ENCODE peak calls at places on chromosomes 6 and 20, in ten cellular contexts. One of them, this sample, is unnamed.

GRCh38 chr20:47173596-47174216 is 182.8 kb downstream of the ZMYND8 start:
- DNase-seq in T-helper 2 cell: no peak
- DNase-seq in fibroblast of the conjunctiva: no peak
- DNase-seq in activated CD4-positive, CD25-positive, alpha-beta regulatory T cell: no peak
- DNase-seq in activated T-helper 1 cell treated with anti-CD3 and anti-CD28 coated beads, Interleukin-12 subunit alpha, Interleukin-12 subunit beta, Interleukin-2, Interleukin-4 antibody, amounts not matched to agents 30 ng/mL and 10 ng/mL and 1 ng/mL, durations not matched to agents 14 hours and 24 hours and 36 hours: no peak
- DNase-seq in RWPE1: no peak
- DNase-seq in iPS DF 6.9: no peak
- DNase-seq in GM23338: peak
- DNase-seq in neural crest cell: no peak
- DNase-seq in activated CD4-positive, alpha-beta T cell treated with anti-CD3 and anti-CD28 coated beads for 48 hours: no peak
- DNase-seq in this sample: no peak

GRCh38 chr20:49563015-49563980 is 4.6 kb downstream of the PTGIS start:
- DNase-seq in T-helper 2 cell: no peak
- DNase-seq in fibroblast of the conjunctiva: no peak
- DNase-seq in activated CD4-positive, CD25-positive, alpha-beta regulatory T cell: no peak
- DNase-seq in activated T-helper 1 cell treated with anti-CD3 and anti-CD28 coated beads, Interleukin-12 subunit alpha, Interleukin-12 subunit beta, Interleukin-2, Interleukin-4 antibody, amounts not matched to agents 30 ng/mL and 10 ng/mL and 1 ng/mL, durations not matched to agents 14 hours and 24 hours and 36 hours: no peak
- DNase-seq in RWPE1: no peak
- DNase-seq in iPS DF 6.9: no peak
- DNase-seq in GM23338: no peak
- DNase-seq in neural crest cell: no peak
- DNase-seq in activated CD4-positive, alpha-beta T cell treated with anti-CD3 and anti-CD28 coated beads for 48 hours: no peak
- DNase-seq in this sample: no peak

GRCh38 chr6:36340671-36341454 is 4.2 kb upstream of the BNIP5 start:
- DNase-seq in T-helper 2 cell: peak
- DNase-seq in fibroblast of the conjunctiva: peak
- DNase-seq in activated CD4-positive, CD25-positive, alpha-beta regulatory T cell: peak
- DNase-seq in activated T-helper 1 cell treated with anti-CD3 and anti-CD28 coated beads, Interleukin-12 subunit alpha, Interleukin-12 subunit beta, Interleukin-2, Interleukin-4 antibody, amounts not matched to agents 30 ng/mL and 10 ng/mL and 1 ng/mL, durations not matched to agents 14 hours and 24 hours and 36 hours: peak
- DNase-seq in RWPE1: peak
- DNase-seq in iPS DF 6.9: no peak
- DNase-seq in GM23338: peak
- DNase-seq in neural crest cell: peak
- DNase-seq in activated CD4-positive, alpha-beta T cell treated with anti-CD3 and anti-CD28 coated beads for 48 hours: peak
- DNase-seq in this sample: peak

GRCh38 chr6:113690255-113690956 is 166.7 kb upstream of the MARCKS start:
- DNase-seq in T-helper 2 cell: peak
- DNase-seq in fibroblast of the conjunctiva: peak
- DNase-seq in activated CD4-positive, CD25-positive, alpha-beta regulatory T cell: no peak
- DNase-seq in activated T-helper 1 cell treated with anti-CD3 and anti-CD28 coated beads, Interleukin-12 subunit alpha, Interleukin-12 subunit beta, Interleukin-2, Interleukin-4 antibody, amounts not matched to agents 30 ng/mL and 10 ng/mL and 1 ng/mL, durations not matched to agents 14 hours and 24 hours and 36 hours: no peak
- DNase-seq in RWPE1: peak
- DNase-seq in iPS DF 6.9: no peak
- DNase-seq in GM23338: no peak
- DNase-seq in neural crest cell: no peak
- DNase-seq in activated CD4-positive, alpha-beta T cell treated with anti-CD3 and anti-CD28 coated beads for 48 hours: peak
- DNase-seq in this sample: peak

GRCh38 chr20:32524871-32525501 is 60.1 kb downstream of the NOL4L start:
- DNase-seq in T-helper 2 cell: no peak
- DNase-seq in fibroblast of the conjunctiva: no peak
- DNase-seq in activated CD4-positive, CD25-positive, alpha-beta regulatory T cell: no peak
- DNase-seq in activated T-helper 1 cell treated with anti-CD3 and anti-CD28 coated beads, Interleukin-12 subunit alpha, Interleukin-12 subunit beta, Interleukin-2, Interleukin-4 antibody, amounts not matched to agents 30 ng/mL and 10 ng/mL and 1 ng/mL, durations not matched to agents 14 hours and 24 hours and 36 hours: no peak
- DNase-seq in RWPE1: no peak
- DNase-seq in iPS DF 6.9: no peak
- DNase-seq in GM23338: no peak
- DNase-seq in neural crest cell: no peak
- DNase-seq in activated CD4-positive, alpha-beta T cell treated with anti-CD3 and anti-CD28 coated beads for 48 hours: peak
- DNase-seq in this sample: no peak

GRCh38 chr6:82862543-82862942 is 203.1 kb downstream of the UBE3D start:
- DNase-seq in T-helper 2 cell: no peak
- DNase-seq in fibroblast of the conjunctiva: no peak
- DNase-seq in activated CD4-positive, CD25-positive, alpha-beta regulatory T cell: no peak
- DNase-seq in activated T-helper 1 cell treated with anti-CD3 and anti-CD28 coated beads, Interleukin-12 subunit alpha, Interleukin-12 subunit beta, Interleukin-2, Interleukin-4 antibody, amounts not matched to agents 30 ng/mL and 10 ng/mL and 1 ng/mL, durations not matched to agents 14 hours and 24 hours and 36 hours: no peak
- DNase-seq in RWPE1: peak
- DNase-seq in iPS DF 6.9: no peak
- DNase-seq in GM23338: no peak
- DNase-seq in neural crest cell: no peak
- DNase-seq in activated CD4-positive, alpha-beta T cell treated with anti-CD3 and anti-CD28 coated beads for 48 hours: no peak
- DNase-seq in this sample: no peak

GRCh38 chr20:10239954-10240353 is 21.3 kb downstream of the SNAP25 start:
- DNase-seq in T-helper 2 cell: no peak
- DNase-seq in fibroblast of the conjunctiva: peak
- DNase-seq in activated CD4-positive, CD25-positive, alpha-beta regulatory T cell: no peak
- DNase-seq in activated T-helper 1 cell treated with anti-CD3 and anti-CD28 coated beads, Interleukin-12 subunit alpha, Interleukin-12 subunit beta, Interleukin-2, Interleukin-4 antibody, amounts not matched to agents 30 ng/mL and 10 ng/mL and 1 ng/mL, durations not matched to agents 14 hours and 24 hours and 36 hours: no peak
- DNase-seq in RWPE1: peak
- DNase-seq in iPS DF 6.9: no peak
- DNase-seq in GM23338: no peak
- DNase-seq in neural crest cell: no peak
- DNase-seq in activated CD4-positive, alpha-beta T cell treated with anti-CD3 and anti-CD28 coated beads for 48 hours: no peak
- DNase-seq in this sample: peak

GRCh38 chr20:50055524-50056083 is 57.3 kb downstream of the UBE2V1 start:
- DNase-seq in T-helper 2 cell: no peak
- DNase-seq in fibroblast of the conjunctiva: no peak
- DNase-seq in activated CD4-positive, CD25-positive, alpha-beta regulatory T cell: no peak
- DNase-seq in activated T-helper 1 cell treated with anti-CD3 and anti-CD28 coated beads, Interleukin-12 subunit alpha, Interleukin-12 subunit beta, Interleukin-2, Interleukin-4 antibody, amounts not matched to agents 30 ng/mL and 10 ng/mL and 1 ng/mL, durations not matched to agents 14 hours and 24 hours and 36 hours: no peak
- DNase-seq in RWPE1: no peak
- DNase-seq in iPS DF 6.9: no peak
- DNase-seq in GM23338: no peak
- DNase-seq in neural crest cell: no peak
- DNase-seq in activated CD4-positive, alpha-beta T cell treated with anti-CD3 and anti-CD28 coated beads for 48 hours: no peak
- DNase-seq in this sample: no peak

GRCh38 chr20:10602141-10602660 is 71.6 kb downstream of the JAG1 start:
- DNase-seq in T-helper 2 cell: no peak
- DNase-seq in fibroblast of the conjunctiva: no peak
- DNase-seq in activated CD4-positive, CD25-positive, alpha-beta regulatory T cell: no peak
- DNase-seq in activated T-helper 1 cell treated with anti-CD3 and anti-CD28 coated beads, Interleukin-12 subunit alpha, Interleukin-12 subunit beta, Interleukin-2, Interleukin-4 antibody, amounts not matched to agents 30 ng/mL and 10 ng/mL and 1 ng/mL, durations not matched to agents 14 hours and 24 hours and 36 hours: no peak
- DNase-seq in RWPE1: no peak
- DNase-seq in iPS DF 6.9: no peak
- DNase-seq in GM23338: no peak
- DNase-seq in neural crest cell: no peak
- DNase-seq in activated CD4-positive, alpha-beta T cell treated with anti-CD3 and anti-CD28 coated beads for 48 hours: no peak
- DNase-seq in this sample: no peak

GRCh38 chr20:35306931-35307517 is 14.8 kb upstream of the FAM83C start:
- DNase-seq in T-helper 2 cell: peak
- DNase-seq in fibroblast of the conjunctiva: peak
- DNase-seq in activated CD4-positive, CD25-positive, alpha-beta regulatory T cell: no peak
- DNase-seq in activated T-helper 1 cell treated with anti-CD3 and anti-CD28 coated beads, Interleukin-12 subunit alpha, Interleukin-12 subunit beta, Interleukin-2, Interleukin-4 antibody, amounts not matched to agents 30 ng/mL and 10 ng/mL and 1 ng/mL, durations not matched to agents 14 hours and 24 hours and 36 hours: no peak
- DNase-seq in RWPE1: peak
- DNase-seq in iPS DF 6.9: peak
- DNase-seq in GM23338: peak
- DNase-seq in neural crest cell: peak
- DNase-seq in activated CD4-positive, alpha-beta T cell treated with anti-CD3 and anti-CD28 coated beads for 48 hours: peak
- DNase-seq in this sample: peak

GRCh38 chr6:22288721-22289120 is 8.1 kb downstream of the PRL start:
- DNase-seq in T-helper 2 cell: no peak
- DNase-seq in fibroblast of the conjunctiva: no peak
- DNase-seq in activated CD4-positive, CD25-positive, alpha-beta regulatory T cell: no peak
- DNase-seq in activated T-helper 1 cell treated with anti-CD3 and anti-CD28 coated beads, Interleukin-12 subunit alpha, Interleukin-12 subunit beta, Interleukin-2, Interleukin-4 antibody, amounts not matched to agents 30 ng/mL and 10 ng/mL and 1 ng/mL, durations not matched to agents 14 hours and 24 hours and 36 hours: no peak
- DNase-seq in RWPE1: no peak
- DNase-seq in iPS DF 6.9: no peak
- DNase-seq in GM23338: no peak
- DNase-seq in neural crest cell: no peak
- DNase-seq in activated CD4-positive, alpha-beta T cell treated with anti-CD3 and anti-CD28 coated beads for 48 hours: no peak
- DNase-seq in this sample: no peak

GRCh38 chr20:50750145-50750671 is 18.8 kb downstream of the PARD6B start:
- DNase-seq in T-helper 2 cell: no peak
- DNase-seq in fibroblast of the conjunctiva: no peak
- DNase-seq in activated CD4-positive, CD25-positive, alpha-beta regulatory T cell: no peak
- DNase-seq in activated T-helper 1 cell treated with anti-CD3 and anti-CD28 coated beads, Interleukin-12 subunit alpha, Interleukin-12 subunit beta, Interleukin-2, Interleukin-4 antibody, amounts not matched to agents 30 ng/mL and 10 ng/mL and 1 ng/mL, durations not matched to agents 14 hours and 24 hours and 36 hours: no peak
- DNase-seq in RWPE1: no peak
- DNase-seq in iPS DF 6.9: no peak
- DNase-seq in GM23338: no peak
- DNase-seq in neural crest cell: no peak
- DNase-seq in activated CD4-positive, alpha-beta T cell treated with anti-CD3 and anti-CD28 coated beads for 48 hours: no peak
- DNase-seq in this sample: no peak

GRCh38 chr6:156879235-156879995 is 102.2 kb downstream of the ARID1B start:
- DNase-seq in T-helper 2 cell: no peak
- DNase-seq in fibroblast of the conjunctiva: no peak
- DNase-seq in activated CD4-positive, CD25-positive, alpha-beta regulatory T cell: no peak
- DNase-seq in activated T-helper 1 cell treated with anti-CD3 and anti-CD28 coated beads, Interleukin-12 subunit alpha, Interleukin-12 subunit beta, Interleukin-2, Interleukin-4 antibody, amounts not matched to agents 30 ng/mL and 10 ng/mL and 1 ng/mL, durations not matched to agents 14 hours and 24 hours and 36 hours: no peak
- DNase-seq in RWPE1: no peak
- DNase-seq in iPS DF 6.9: no peak
- DNase-seq in GM23338: no peak
- DNase-seq in neural crest cell: no peak
- DNase-seq in activated CD4-positive, alpha-beta T cell treated with anti-CD3 and anti-CD28 coated beads for 48 hours: no peak
- DNase-seq in this sample: no peak

GRCh38 chr6:1162367-1163275 is 149.3 kb upstream of the FOXQ1 start:
- DNase-seq in T-helper 2 cell: peak
- DNase-seq in fibroblast of the conjunctiva: no peak
- DNase-seq in activated CD4-positive, CD25-positive, alpha-beta regulatory T cell: no peak
- DNase-seq in activated T-helper 1 cell treated with anti-CD3 and anti-CD28 coated beads, Interleukin-12 subunit alpha, Interleukin-12 subunit beta, Interleukin-2, Interleukin-4 antibody, amounts not matched to agents 30 ng/mL and 10 ng/mL and 1 ng/mL, durations not matched to agents 14 hours and 24 hours and 36 hours: no peak
- DNase-seq in RWPE1: no peak
- DNase-seq in iPS DF 6.9: no peak
- DNase-seq in GM23338: no peak
- DNase-seq in neural crest cell: no peak
- DNase-seq in activated CD4-positive, alpha-beta T cell treated with anti-CD3 and anti-CD28 coated beads for 48 hours: no peak
- DNase-seq in this sample: no peak

GRCh38 chr20:25389858-25390537 is 637 bp downstream of the ABHD12 start:
- DNase-seq in T-helper 2 cell: peak
- DNase-seq in fibroblast of the conjunctiva: no peak
- DNase-seq in activated CD4-positive, CD25-positive, alpha-beta regulatory T cell: peak
- DNase-seq in activated T-helper 1 cell treated with anti-CD3 and anti-CD28 coated beads, Interleukin-12 subunit alpha, Interleukin-12 subunit beta, Interleukin-2, Interleukin-4 antibody, amounts not matched to agents 30 ng/mL and 10 ng/mL and 1 ng/mL, durations not matched to agents 14 hours and 24 hours and 36 hours: no peak
- DNase-seq in RWPE1: peak
- DNase-seq in iPS DF 6.9: no peak
- DNase-seq in GM23338: peak
- DNase-seq in neural crest cell: peak
- DNase-seq in activated CD4-positive, alpha-beta T cell treated with anti-CD3 and anti-CD28 coated beads for 48 hours: peak
- DNase-seq in this sample: peak

GRCh38 chr6:117482240-117483003 is at the start of gene DCBLD1:
- DNase-seq in T-helper 2 cell: peak
- DNase-seq in fibroblast of the conjunctiva: peak
- DNase-seq in activated CD4-positive, CD25-positive, alpha-beta regulatory T cell: peak
- DNase-seq in activated T-helper 1 cell treated with anti-CD3 and anti-CD28 coated beads, Interleukin-12 subunit alpha, Interleukin-12 subunit beta, Interleukin-2, Interleukin-4 antibody, amounts not matched to agents 30 ng/mL and 10 ng/mL and 1 ng/mL, durations not matched to agents 14 hours and 24 hours and 36 hours: peak
- DNase-seq in RWPE1: peak
- DNase-seq in iPS DF 6.9: no peak
- DNase-seq in GM23338: peak
- DNase-seq in neural crest cell: peak
- DNase-seq in activated CD4-positive, alpha-beta T cell treated with anti-CD3 and anti-CD28 coated beads for 48 hours: peak
- DNase-seq in this sample: peak

GRCh38 chr6:85561750-85562357 is 31.8 kb downstream of the SNX14 start:
- DNase-seq in T-helper 2 cell: no peak
- DNase-seq in fibroblast of the conjunctiva: no peak
- DNase-seq in activated CD4-positive, CD25-positive, alpha-beta regulatory T cell: no peak
- DNase-seq in activated T-helper 1 cell treated with anti-CD3 and anti-CD28 coated beads, Interleukin-12 subunit alpha, Interleukin-12 subunit beta, Interleukin-2, Interleukin-4 antibody, amounts not matched to agents 30 ng/mL and 10 ng/mL and 1 ng/mL, durations not matched to agents 14 hours and 24 hours and 36 hours: no peak
- DNase-seq in RWPE1: no peak
- DNase-seq in iPS DF 6.9: no peak
- DNase-seq in GM23338: no peak
- DNase-seq in neural crest cell: no peak
- DNase-seq in activated CD4-positive, alpha-beta T cell treated with anti-CD3 and anti-CD28 coated beads for 48 hours: no peak
- DNase-seq in this sample: no peak

GRCh38 chr6:90401933-90402830 is 105.5 kb upstream of the BACH2 start:
- DNase-seq in T-helper 2 cell: peak
- DNase-seq in fibroblast of the conjunctiva: no peak
- DNase-seq in activated CD4-positive, CD25-positive, alpha-beta regulatory T cell: no peak
- DNase-seq in activated T-helper 1 cell treated with anti-CD3 and anti-CD28 coated beads, Interleukin-12 subunit alpha, Interleukin-12 subunit beta, Interleukin-2, Interleukin-4 antibody, amounts not matched to agents 30 ng/mL and 10 ng/mL and 1 ng/mL, durations not matched to agents 14 hours and 24 hours and 36 hours: peak
- DNase-seq in RWPE1: no peak
- DNase-seq in iPS DF 6.9: no peak
- DNase-seq in GM23338: no peak
- DNase-seq in neural crest cell: no peak
- DNase-seq in activated CD4-positive, alpha-beta T cell treated with anti-CD3 and anti-CD28 coated beads for 48 hours: peak
- DNase-seq in this sample: no peak

GRCh38 chr6:133707456-133707855 is 181.5 kb upstream of the TCF21 start:
- DNase-seq in T-helper 2 cell: peak
- DNase-seq in fibroblast of the conjunctiva: no peak
- DNase-seq in activated CD4-positive, CD25-positive, alpha-beta regulatory T cell: no peak
- DNase-seq in activated T-helper 1 cell treated with anti-CD3 and anti-CD28 coated beads, Interleukin-12 subunit alpha, Interleukin-12 subunit beta, Interleukin-2, Interleukin-4 antibody, amounts not matched to agents 30 ng/mL and 10 ng/mL and 1 ng/mL, durations not matched to agents 14 hours and 24 hours and 36 hours: no peak
- DNase-seq in RWPE1: no peak
- DNase-seq in iPS DF 6.9: no peak
- DNase-seq in GM23338: peak
- DNase-seq in neural crest cell: no peak
- DNase-seq in activated CD4-positive, alpha-beta T cell treated with anti-CD3 and anti-CD28 coated beads for 48 hours: no peak
- DNase-seq in this sample: no peak

GRCh38 chr6:74073429-74073828 is 377.4 kb downstream of the CD109 start:
- DNase-seq in T-helper 2 cell: no peak
- DNase-seq in fibroblast of the conjunctiva: no peak
- DNase-seq in activated CD4-positive, CD25-positive, alpha-beta regulatory T cell: no peak
- DNase-seq in activated T-helper 1 cell treated with anti-CD3 and anti-CD28 coated beads, Interleukin-12 subunit alpha, Interleukin-12 subunit beta, Interleukin-2, Interleukin-4 antibody, amounts not matched to agents 30 ng/mL and 10 ng/mL and 1 ng/mL, durations not matched to agents 14 hours and 24 hours and 36 hours: no peak
- DNase-seq in RWPE1: peak
- DNase-seq in iPS DF 6.9: no peak
- DNase-seq in GM23338: no peak
- DNase-seq in neural crest cell: no peak
- DNase-seq in activated CD4-positive, alpha-beta T cell treated with anti-CD3 and anti-CD28 coated beads for 48 hours: no peak
- DNase-seq in this sample: no peak

GRCh38 chr6:56297022-56297995 is 49.9 kb upstream of the COL21A1 start:
- DNase-seq in T-helper 2 cell: no peak
- DNase-seq in fibroblast of the conjunctiva: no peak
- DNase-seq in activated CD4-positive, CD25-positive, alpha-beta regulatory T cell: no peak
- DNase-seq in activated T-helper 1 cell treated with anti-CD3 and anti-CD28 coated beads, Interleukin-12 subunit alpha, Interleukin-12 subunit beta, Interleukin-2, Interleukin-4 antibody, amounts not matched to agents 30 ng/mL and 10 ng/mL and 1 ng/mL, durations not matched to agents 14 hours and 24 hours and 36 hours: no peak
- DNase-seq in RWPE1: no peak
- DNase-seq in iPS DF 6.9: no peak
- DNase-seq in GM23338: no peak
- DNase-seq in neural crest cell: no peak
- DNase-seq in activated CD4-positive, alpha-beta T cell treated with anti-CD3 and anti-CD28 coated beads for 48 hours: no peak
- DNase-seq in this sample: no peak

GRCh38 chr6:69584536-69584912 is 212.3 kb downstream of the LMBRD1 start:
- DNase-seq in T-helper 2 cell: no peak
- DNase-seq in fibroblast of the conjunctiva: no peak
- DNase-seq in activated CD4-positive, CD25-positive, alpha-beta regulatory T cell: no peak
- DNase-seq in activated T-helper 1 cell treated with anti-CD3 and anti-CD28 coated beads, Interleukin-12 subunit alpha, Interleukin-12 subunit beta, Interleukin-2, Interleukin-4 antibody, amounts not matched to agents 30 ng/mL and 10 ng/mL and 1 ng/mL, durations not matched to agents 14 hours and 24 hours and 36 hours: no peak
- DNase-seq in RWPE1: no peak
- DNase-seq in iPS DF 6.9: no peak
- DNase-seq in GM23338: no peak
- DNase-seq in neural crest cell: no peak
- DNase-seq in activated CD4-positive, alpha-beta T cell treated with anti-CD3 and anti-CD28 coated beads for 48 hours: no peak
- DNase-seq in this sample: no peak

GRCh38 chr6:30612687-30613248 is 4.3 kb downstream of the PPP1R10 start:
- DNase-seq in T-helper 2 cell: no peak
- DNase-seq in fibroblast of the conjunctiva: peak
- DNase-seq in activated CD4-positive, CD25-positive, alpha-beta regulatory T cell: no peak
- DNase-seq in activated T-helper 1 cell treated with anti-CD3 and anti-CD28 coated beads, Interleukin-12 subunit alpha, Interleukin-12 subunit beta, Interleukin-2, Interleukin-4 antibody, amounts not matched to agents 30 ng/mL and 10 ng/mL and 1 ng/mL, durations not matched to agents 14 hours and 24 hours and 36 hours: no peak
- DNase-seq in RWPE1: no peak
- DNase-seq in iPS DF 6.9: no peak
- DNase-seq in GM23338: no peak
- DNase-seq in neural crest cell: no peak
- DNase-seq in activated CD4-positive, alpha-beta T cell treated with anti-CD3 and anti-CD28 coated beads for 48 hours: no peak
- DNase-seq in this sample: no peak

GRCh38 chr6:144036064-144036873 is 28.2 kb upstream of the PLAGL1 start:
- DNase-seq in T-helper 2 cell: peak
- DNase-seq in fibroblast of the conjunctiva: peak
- DNase-seq in activated CD4-positive, CD25-positive, alpha-beta regulatory T cell: no peak
- DNase-seq in activated T-helper 1 cell treated with anti-CD3 and anti-CD28 coated beads, Interleukin-12 subunit alpha, Interleukin-12 subunit beta, Interleukin-2, Interleukin-4 antibody, amounts not matched to agents 30 ng/mL and 10 ng/mL and 1 ng/mL, durations not matched to agents 14 hours and 24 hours and 36 hours: peak
- DNase-seq in RWPE1: no peak
- DNase-seq in iPS DF 6.9: peak
- DNase-seq in GM23338: peak
- DNase-seq in neural crest cell: no peak
- DNase-seq in activated CD4-positive, alpha-beta T cell treated with anti-CD3 and anti-CD28 coated beads for 48 hours: peak
- DNase-seq in this sample: no peak

GRCh38 chr6:132830236-132830799 is 15.9 kb downstream of the RPS12 start:
- DNase-seq in T-helper 2 cell: no peak
- DNase-seq in fibroblast of the conjunctiva: no peak
- DNase-seq in activated CD4-positive, CD25-positive, alpha-beta regulatory T cell: no peak
- DNase-seq in activated T-helper 1 cell treated with anti-CD3 and anti-CD28 coated beads, Interleukin-12 subunit alpha, Interleukin-12 subunit beta, Interleukin-2, Interleukin-4 antibody, amounts not matched to agents 30 ng/mL and 10 ng/mL and 1 ng/mL, durations not matched to agents 14 hours and 24 hours and 36 hours: no peak
- DNase-seq in RWPE1: no peak
- DNase-seq in iPS DF 6.9: no peak
- DNase-seq in GM23338: peak
- DNase-seq in neural crest cell: no peak
- DNase-seq in activated CD4-positive, alpha-beta T cell treated with anti-CD3 and anti-CD28 coated beads for 48 hours: no peak
- DNase-seq in this sample: peak

GRCh38 chr6:44411141-44411540 is 23.6 kb downstream of the CDC5L start:
- DNase-seq in T-helper 2 cell: no peak
- DNase-seq in fibroblast of the conjunctiva: no peak
- DNase-seq in activated CD4-positive, CD25-positive, alpha-beta regulatory T cell: no peak
- DNase-seq in activated T-helper 1 cell treated with anti-CD3 and anti-CD28 coated beads, Interleukin-12 subunit alpha, Interleukin-12 subunit beta, Interleukin-2, Interleukin-4 antibody, amounts not matched to agents 30 ng/mL and 10 ng/mL and 1 ng/mL, durations not matched to agents 14 hours and 24 hours and 36 hours: no peak
- DNase-seq in RWPE1: no peak
- DNase-seq in iPS DF 6.9: no peak
- DNase-seq in GM23338: no peak
- DNase-seq in neural crest cell: no peak
- DNase-seq in activated CD4-positive, alpha-beta T cell treated with anti-CD3 and anti-CD28 coated beads for 48 hours: no peak
- DNase-seq in this sample: no peak

GRCh38 chr20:51142448-51142847 is 119.5 kb upstream of the KCNG1 start:
- DNase-seq in T-helper 2 cell: no peak
- DNase-seq in fibroblast of the conjunctiva: no peak
- DNase-seq in activated CD4-positive, CD25-positive, alpha-beta regulatory T cell: no peak
- DNase-seq in activated T-helper 1 cell treated with anti-CD3 and anti-CD28 coated beads, Interleukin-12 subunit alpha, Interleukin-12 subunit beta, Interleukin-2, Interleukin-4 antibody, amounts not matched to agents 30 ng/mL and 10 ng/mL and 1 ng/mL, durations not matched to agents 14 hours and 24 hours and 36 hours: no peak
- DNase-seq in RWPE1: no peak
- DNase-seq in iPS DF 6.9: no peak
- DNase-seq in GM23338: no peak
- DNase-seq in neural crest cell: no peak
- DNase-seq in activated CD4-positive, alpha-beta T cell treated with anti-CD3 and anti-CD28 coated beads for 48 hours: no peak
- DNase-seq in this sample: no peak

GRCh38 chr20:44772636-44773035 is 27.0 kb downstream of the KCNK15 start:
- DNase-seq in T-helper 2 cell: no peak
- DNase-seq in fibroblast of the conjunctiva: no peak
- DNase-seq in activated CD4-positive, CD25-positive, alpha-beta regulatory T cell: no peak
- DNase-seq in activated T-helper 1 cell treated with anti-CD3 and anti-CD28 coated beads, Interleukin-12 subunit alpha, Interleukin-12 subunit beta, Interleukin-2, Interleukin-4 antibody, amounts not matched to agents 30 ng/mL and 10 ng/mL and 1 ng/mL, durations not matched to agents 14 hours and 24 hours and 36 hours: no peak
- DNase-seq in RWPE1: peak
- DNase-seq in iPS DF 6.9: no peak
- DNase-seq in GM23338: no peak
- DNase-seq in neural crest cell: no peak
- DNase-seq in activated CD4-positive, alpha-beta T cell treated with anti-CD3 and anti-CD28 coated beads for 48 hours: no peak
- DNase-seq in this sample: no peak